ENCODE peak calls at places on chromosome X, in four cellular contexts. O is cardiac muscle cell, W is BE2C, Q is WERI-Rb-1. S is an unnamed sample.

GRCh38 chrX:150766351-150767044 is 73.3 kb downstream of the MTMR1 start:
- DNase-seq in O (no peak), Q (peak; percentile 40), W (no peak), S (no peak)

GRCh38 chrX:119729408-119730201 is 28.8 kb upstream of the SOWAHD start:
- DNase-seq in Q (peak; percentile 71), W (peak; percentile 67), O (peak; percentile 80), S (peak; percentile 22)

GRCh38 chrX:101682723-101683122 is 23.1 kb upstream of the ARMCX2 start:
- DNase-seq in O (no peak), W (no peak), Q (no peak), S (no peak)

GRCh38 chrX:17567821-17568220 is 169.5 kb upstream of the SCML1 start:
- DNase-seq in O (no peak), Q (no peak), W (no peak), S (no peak)

GRCh38 chrX:48520976-48521352 is 644 bp upstream of the EBP start:
- DNase-seq in W (no peak), Q (no peak), O (no peak), S (no peak)

GRCh38 chrX:136220535-136220934 is 30.7 kb downstream of the MAP7D3 start:
- DNase-seq in O (no peak), W (no peak), Q (no peak), S (no peak)

GRCh38 chrX:9943420-9943819 is 23.7 kb upstream of the CLDN34 start:
- DNase-seq in Q (no peak), O (no peak), W (no peak), S (no peak)

GRCh38 chrX:17413228-17413627 is 38.2 kb downstream of the NHS start:
- DNase-seq in Q (no peak), O (peak; percentile 71), W (no peak), S (no peak)

GRCh38 chrX:118702741-118703140 is 24.7 kb upstream of the IL13RA1 start:
- DNase-seq in W (no peak), Q (no peak), O (no peak), S (no peak)

GRCh38 chrX:31124536-31124935 is 52.7 kb upstream of the FTHL17 start:
- DNase-seq in Q (no peak), O (no peak), W (peak; percentile 4), S (no peak)

GRCh38 chrX:1657367-1658082 is 42.7 kb downstream of the ASMT start:
- DNase-seq in O (peak; percentile 31), W (no peak), Q (peak; percentile 95), S (peak; percentile 26)

GRCh38 chrX:10884246-10884645 is 226.9 kb upstream of the HCCS start:
- DNase-seq in W (no peak), O (peak; percentile 42), Q (no peak), S (no peak)

GRCh38 chrX:128759745-128760144 is 707.5 kb upstream of the ACTRT1 start:
- DNase-seq in O (no peak), W (no peak), Q (no peak), S (no peak)

GRCh38 chrX:44896566-44897186 is 23.7 kb downstream of the KDM6A start:
- DNase-seq in W (no peak), Q (no peak), O (no peak), S (no peak)

GRCh38 chrX:46573896-46574336 is 351 bp downstream of the CHST7 start:
- DNase-seq in O (peak; percentile 59), Q (peak; percentile 48), W (peak; percentile 47), S (peak; percentile 69)

GRCh38 chrX:63761639-63762038 is 23.4 kb downstream of the ARHGEF9 start:
- DNase-seq in W (no peak), O (no peak), Q (no peak), S (no peak)

GRCh38 chrX:44071070-44071645 is 98.0 kb upstream of the NDP start:
- DNase-seq in O (no peak), Q (no peak), W (no peak), S (no peak)

GRCh38 chrX:15472523-15472922 is 20.6 kb downstream of the PIR start:
- DNase-seq in W (no peak), O (peak; percentile 8), Q (no peak), S (no peak)
- H3K9me3 ChIP-seq in W (no peaks in the 10 kb centered on the region), O (no peaks in the 10 kb centered on the region), Q (no peaks in the 10 kb centered on the region), S (no peaks in the 10 kb centered on the region)

GRCh38 chrX:362351-362750 is 24.4 kb downstream of the PPP2R3B start:
- DNase-seq in W (no peak), O (no peak), Q (no peak), S (no peak)
- H3K9me3 ChIP-seq in W (no peaks in the 10 kb centered on the region), O (no peaks in the 10 kb centered on the region), Q (peaks cover 7% of the 10 kb centered on the region), S (peaks cover 5% of the 10 kb centered on the region)

DNA sequence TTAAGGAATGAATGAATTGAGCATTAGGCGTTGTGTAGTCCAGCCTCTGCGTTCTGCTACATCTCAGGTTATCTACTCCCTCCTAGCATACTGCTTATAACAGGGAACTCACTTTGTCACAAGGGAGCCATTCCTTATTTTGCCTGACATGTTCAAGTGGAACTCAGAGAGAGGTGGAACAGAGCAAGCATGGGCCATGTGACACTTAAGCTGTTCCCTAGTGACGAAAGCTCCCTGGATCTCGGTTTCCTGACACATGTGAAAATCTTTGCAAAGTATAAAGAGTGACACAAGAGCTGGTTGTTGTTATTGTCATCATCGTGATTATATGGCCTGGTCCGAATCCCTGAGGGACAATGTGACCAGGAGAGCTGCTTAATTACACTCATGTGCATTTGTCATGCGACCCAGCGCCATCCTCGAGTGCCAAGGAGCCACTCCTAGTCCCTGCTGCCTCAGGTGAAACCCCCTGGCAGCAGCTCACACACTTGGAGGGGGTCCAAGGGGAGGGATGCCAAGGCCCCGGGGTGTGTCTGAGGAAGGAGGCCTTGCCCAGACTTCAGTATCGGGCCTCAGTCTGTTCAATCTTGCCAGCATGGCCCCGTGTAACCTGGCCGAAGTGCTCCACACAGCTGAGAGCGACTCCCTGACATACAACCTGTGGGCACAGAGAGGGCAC is 98.5 kb upstream of the MAP3K15 start:
- DNase-seq in O (no peak), Q (no peak), W (no peak), S (no peak)
- H3K9me3 ChIP-seq in O (no peaks in the 10 kb centered on the region), Q (no peaks in the 10 kb centered on the region), W (no peaks in the 10 kb centered on the region), S (no peaks in the 10 kb centered on the region)

DNA sequence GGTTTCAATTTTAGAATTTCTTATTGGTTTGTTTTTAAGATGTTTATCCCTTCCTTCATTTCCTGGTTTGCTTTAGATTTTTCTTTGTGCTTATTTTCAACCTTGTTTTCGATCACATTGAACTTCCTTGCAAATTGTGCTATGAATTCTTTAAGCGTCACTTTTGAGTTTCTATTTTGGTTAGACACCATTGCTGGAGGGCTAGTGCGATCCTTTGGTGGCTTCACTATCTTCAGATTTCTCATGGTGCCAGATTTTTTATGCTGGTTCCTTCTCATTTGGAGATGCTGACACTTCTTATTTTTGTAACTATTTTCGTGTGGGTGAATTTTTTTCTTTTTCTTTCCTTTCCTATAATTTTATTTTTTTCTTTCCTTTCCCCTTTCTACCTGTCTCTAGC is 227.2 kb upstream of the HDX start:
- DNase-seq in Q (no peak), W (no peak), O (no peak), S (no peak)
- H3K9me3 ChIP-seq in Q (no peaks in the 10 kb centered on the region), W (no peaks in the 10 kb centered on the region), O (no peaks in the 10 kb centered on the region), S (no peaks in the 10 kb centered on the region)

GRCh38 chrX:148311544-148311943 is 188.9 kb upstream of the AFF2 start:
- DNase-seq in W (no peak), Q (no peak), O (no peak), S (no peak)

GRCh38 chrX:148310402-148311200 is 189.8 kb upstream of the AFF2 start:
- DNase-seq in W (no peak), O (no peak), Q (no peak), S (peak; percentile 8)

DNA sequence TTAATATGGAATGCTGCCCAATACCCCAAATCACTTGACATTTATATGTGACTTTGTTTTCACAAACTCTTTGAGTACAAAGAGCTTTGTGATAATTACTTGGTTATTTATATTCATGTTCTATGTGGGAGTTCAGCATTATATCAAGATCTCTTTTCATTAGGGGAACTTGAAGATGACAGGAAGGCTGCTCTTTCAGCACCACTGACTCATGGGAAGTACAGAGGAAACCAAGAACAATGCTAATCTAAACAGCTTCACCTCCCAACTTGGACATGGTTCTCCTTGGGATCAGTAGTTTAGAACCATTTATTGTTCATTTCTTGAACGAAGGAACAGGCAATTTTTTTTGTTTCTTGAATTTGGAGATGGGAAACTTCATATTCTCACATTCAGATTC is 184.0 kb upstream of the AFF2 start:
- DNase-seq in O (no peak), Q (no peak), W (no peak), S (no peak)
- H3K9me3 ChIP-seq in O (no peaks in the 10 kb centered on the region), Q (no peaks in the 10 kb centered on the region), W (no peaks in the 10 kb centered on the region), S (no peaks in the 10 kb centered on the region)